ENCODE peak calls at places on chromosomes 16 and 17, in seven cellular contexts. J is left lung, C is SK-N-SH, V is heart left ventricle, H is PC-3, G is brain microvascular endothelial cell, F is mesendoderm. Q is an unnamed sample.

GRCh38 chr17:50863221-50863843 is 2.8 kb downstream of the TOB1 start:
- DNase-seq in J (peak; percentile 58), C (peak; percentile 80), V (no peak), H (peak; percentile 67), G (no peak), F (peak; percentile 70), Q (peak; percentile 67)

GRCh38 chr17:45640141-45640850 is 143.8 kb upstream of the CRHR1 start:
- DNase-seq in J (peak; percentile 60), C (peak; percentile 82), V (peak; percentile 77), H (peak; percentile 91), G (peak; percentile 59), F (peak; percentile 86), Q (peak; percentile 87)

GRCh38 chr17:75693500-75694481 is 26.7 kb downstream of the SAP30BP start:
- DNase-seq in J (peak; percentile 76), C (peak; percentile 85), V (peak; percentile 76), H (peak; percentile 99), G (no peak), F (peak; percentile 79), Q (peak; percentile 88)

GRCh38 chr17:17837966-17838962 is 1.5 kb upstream of the SREBF1 start:
- DNase-seq in J (peak; percentile 80), C (no peak), V (no peak), H (peak; percentile 86), G (no peak), F (peak; percentile 96), Q (peak; percentile 80)

GRCh38 chr17:72151565-72152391 is 31.0 kb downstream of the SOX9 start:
- DNase-seq in J (peak; percentile 49), C (peak; percentile 66), V (no peak), H (peak; percentile 97), G (peak; percentile 80), F (peak; percentile 89), Q (peak; percentile 38)

GRCh38 chr16:24253192-24253591 is 2.9 kb upstream of the CACNG3 start:
- DNase-seq in J (no peak), C (peak; percentile 68), V (no peak), H (peak; percentile 51), G (peak; percentile 3), F (peak; percentile 88), Q (peak; percentile 76)

GRCh38 chr17:27569257-27569722 is 61.7 kb upstream of the LGALS9 start:
- DNase-seq in J (no peak), C (peak; percentile 64), V (no peak), H (peak; percentile 31), G (no peak), F (peak; percentile 93), Q (peak; percentile 89)

GRCh38 chr16:12228607-12229499 is 252.3 kb downstream of the SNX29 start:
- DNase-seq in J (no peak), C (peak; percentile 63), V (no peak), H (peak; percentile 61), G (peak; percentile 57), F (peak; percentile 91), Q (peak; percentile 77)

GRCh38 chr17:80751460-80752368 is 207.1 kb downstream of the RPTOR start:
- DNase-seq in J (no peak), C (no peak), V (no peak), H (no peak), G (peak; percentile 25), F (peak; percentile 21), Q (peak; percentile 78)

GRCh38 chr17:58965221-58965620 is 141.5 kb downstream of the TRIM37 start:
- DNase-seq in J (no peak), C (no peak), V (no peak), H (no peak), G (no peak), F (no peak), Q (no peak)

GRCh38 chr17:48563385-48563838 is 14.7 kb downstream of the HOXB4 start:
- DNase-seq in J (no peak), C (no peak), V (no peak), H (no peak), G (no peak), F (no peak), Q (peak; percentile 47)
- H3K4me3 ChIP-seq in J (no peak overlapping the region), C (no peak overlapping the region), V (peak overlapping the region; percentile 50), H (no peak overlapping the region), G (peak overlapping the region; percentile 43), F (no peak overlapping the region), Q (peak overlapping the region; percentile 2)

GRCh38 chr17:28916302-28916934 is 13.5 kb upstream of the DHRS13 start:
- DNase-seq in J (no peak), C (peak; percentile 49), V (no peak), H (no peak), G (no peak), F (peak; percentile 57), Q (peak; percentile 57)
- H3K36me3 ChIP-seq in J (peaks cover 100% of the 10 kb centered on the region), C (peaks cover 80% of the 10 kb centered on the region), V (peaks cover 100% of the 10 kb centered on the region), H (peaks cover 59% of the 10 kb centered on the region), G (peaks cover 89% of the 10 kb centered on the region), F (peaks cover 48% of the 10 kb centered on the region), Q (peaks cover 70% of the 10 kb centered on the region)

DNA sequence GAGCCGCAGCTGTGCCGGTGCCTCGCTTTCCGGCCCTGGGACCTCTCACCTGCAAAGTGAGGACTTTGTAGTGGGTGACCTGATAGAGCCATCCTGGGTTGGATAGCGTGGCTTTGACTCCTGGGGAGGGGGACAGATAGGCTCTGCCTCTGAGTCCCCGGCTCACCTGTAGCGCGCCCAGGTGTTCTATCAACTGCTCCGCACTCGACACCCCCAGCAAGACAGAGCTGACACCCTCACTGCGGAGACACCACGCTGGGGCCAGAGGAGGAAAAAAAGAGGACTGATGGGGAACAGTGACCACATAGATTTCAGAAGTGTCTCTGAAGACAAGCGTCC is 6.4 kb downstream of the KCNAB3 start:
- DNase-seq in J (no peak), C (no peak), V (peak; percentile 56), H (no peak), G (no peak), F (no peak), Q (no peak)
- H3K4me3 ChIP-seq in J (peak overlapping the region; percentile 43), C (no peak overlapping the region), V (peak overlapping the region; percentile 52), H (no peak overlapping the region), G (peak overlapping the region; percentile 49), F (no peak overlapping the region), Q (peak overlapping the region; percentile 42)

DNA sequence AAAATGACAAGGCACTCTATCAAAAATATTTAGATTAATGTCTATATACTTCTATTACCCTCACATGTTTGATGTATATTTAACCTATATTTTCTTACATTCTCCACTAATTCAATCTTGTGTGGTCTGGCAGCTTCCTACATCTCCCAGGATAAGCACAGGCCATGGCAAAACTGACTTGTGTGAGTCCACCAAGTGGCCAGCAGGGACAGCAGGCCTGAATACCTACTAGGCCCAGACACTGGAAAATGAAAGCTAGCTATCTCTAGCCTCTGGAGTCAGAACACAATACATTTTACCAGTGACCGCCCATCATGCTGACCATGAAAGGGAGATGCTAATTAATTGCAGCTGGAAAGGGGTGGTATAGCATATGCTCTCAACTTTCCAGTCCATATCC is 132.3 kb downstream of the PCTP start:
- DNase-seq in J (no peak), C (peak; percentile 7), V (no peak), H (no peak), G (no peak), F (peak; percentile 41), Q (peak; percentile 4)
- H3K36me3 ChIP-seq in J (no peaks in the 10 kb centered on the region), C (no peaks in the 10 kb centered on the region), V (no peaks in the 10 kb centered on the region), H (no peaks in the 10 kb centered on the region), G (no peaks in the 10 kb centered on the region), F (no peaks in the 10 kb centered on the region), Q (no peaks in the 10 kb centered on the region)

GRCh38 chr16:1746693-1747195 is 24.6 kb downstream of the NME3 start:
- DNase-seq in J (no peak), C (no peak), V (no peak), H (no peak), G (no peak), F (no peak), Q (no peak)
- H3K4me3 ChIP-seq in J (no peak overlapping the region), C (no peak overlapping the region), V (no peak overlapping the region), H (no peak overlapping the region), G (no peak overlapping the region), F (no peak overlapping the region), Q (no peak overlapping the region)

GRCh38 chr17:64152428-64153125 is 22.6 kb upstream of the ERN1 start:
- DNase-seq in J (no peak), C (peak; percentile 50), V (no peak), H (no peak), G (no peak), F (no peak), Q (no peak)
- H3K36me3 ChIP-seq in J (peaks cover 34% of the 10 kb centered on the region), C (peaks cover 29% of the 10 kb centered on the region), V (peaks cover 20% of the 10 kb centered on the region), H (peaks cover 10% of the 10 kb centered on the region), G (no peaks in the 10 kb centered on the region), F (no peaks in the 10 kb centered on the region), Q (no peaks in the 10 kb centered on the region)